ENCODE peak calls at places on chromosome 4, in seven cellular contexts. N, F, S, U, W, I and J are unnamed samples.

GRCh38 chr4:58050439-58050838 is 940.3 kb upstream of the IGFBP7 start:
- DNase-seq in N (no peak), F (no peak), S (no peak), U (no peak), W (no peak), I (no peak), J (no peak)

GRCh38 chr4:75637827-75638226 is 7.5 kb upstream of the CDKL2 start:
- DNase-seq in N (no peak), F (no peak), S (no peak), U (no peak), W (no peak), I (no peak), J (no peak)

GRCh38 chr4:75494563-75494962 is 19.6 kb downstream of the RCHY1 start:
- DNase-seq in N (no peak), F (peak), S (no peak), U (no peak), W (no peak), I (no peak), J (peak)

GRCh38 chr4:185115827-185116232 is 27.2 kb upstream of the SLC25A4 start:
- DNase-seq in N (peak), F (peak), S (peak), U (no peak), W (peak), I (no peak), J (no peak)

GRCh38 chr4:56655209-56655626 is 25.9 kb downstream of the HOPX start:
- DNase-seq in N (peak), F (no peak), S (peak), U (no peak), W (no peak), I (no peak), J (no peak)

GRCh38 chr4:183872531-183872930 is 32.6 kb upstream of the STOX2 start:
- DNase-seq in N (no peak), F (no peak), S (peak), U (no peak), W (no peak), I (no peak), J (no peak)

GRCh38 chr4:39732728-39733127 is 34.8 kb downstream of the UBE2K start:
- DNase-seq in N (no peak), F (peak), S (no peak), U (no peak), W (peak), I (no peak), J (peak)

GRCh38 chr4:16516796-16517413 is 290.6 kb upstream of the TAPT1 start:
- DNase-seq in N (no peak), F (peak), S (peak), U (no peak), W (no peak), I (no peak), J (peak)

GRCh38 chr4:148064451-148064850 is 332.6 kb downstream of the ARHGAP10 start:
- DNase-seq in N (no peak), F (no peak), S (no peak), U (no peak), W (no peak), I (no peak), J (no peak)

GRCh38 chr4:147453561-147454141 is 27.2 kb upstream of the EDNRA start:
- DNase-seq in N (no peak), F (peak), S (peak), U (no peak), W (no peak), I (no peak), J (no peak)

GRCh38 chr4:143773998-143774898 is 73.8 kb upstream of the FREM3 start:
- DNase-seq in N (no peak), F (peak), S (peak), U (peak), W (peak), I (peak), J (no peak)

GRCh38 chr4:128379860-128380259 is 92.2 kb upstream of the PGRMC2 start:
- DNase-seq in N (peak), F (peak), S (peak), U (peak), W (peak), I (peak), J (no peak)

GRCh38 chr4:73735231-73735630 is 5.1 kb upstream of the CXCL8 start:
- DNase-seq in N (no peak), F (no peak), S (no peak), U (no peak), W (no peak), I (no peak), J (no peak)

GRCh38 chr4:47690611-47691010 is 147.3 kb downstream of the CORIN start:
- DNase-seq in N (no peak), F (no peak), S (no peak), U (no peak), W (no peak), I (no peak), J (no peak)

GRCh38 chr4:140174535-140174934 is 20.6 kb upstream of the MAML3 start:
- DNase-seq in N (no peak), F (no peak), S (no peak), U (peak), W (no peak), I (no peak), J (no peak)

GRCh38 chr4:128521634-128522253 is 234.1 kb upstream of the PGRMC2 start:
- DNase-seq in N (no peak), F (peak), S (no peak), U (no peak), W (no peak), I (peak), J (no peak)

GRCh38 chr4:1036095-1036494 is 24.7 kb downstream of the FGFRL1 start:
- DNase-seq in N (no peak), F (no peak), S (no peak), U (no peak), W (no peak), I (no peak), J (no peak)

GRCh38 chr4:1032861-1033260 is 21.4 kb downstream of the FGFRL1 start:
- DNase-seq in N (no peak), F (no peak), S (no peak), U (no peak), W (no peak), I (no peak), J (no peak)

GRCh38 chr4:1031956-1032795 is 20.8 kb downstream of the FGFRL1 start:
- DNase-seq in N (no peak), F (no peak), S (no peak), U (no peak), W (no peak), I (peak), J (no peak)

GRCh38 chr4:1035510-1035909 is 24.1 kb downstream of the FGFRL1 start:
- DNase-seq in N (no peak), F (no peak), S (no peak), U (no peak), W (no peak), I (no peak), J (no peak)

DNA sequence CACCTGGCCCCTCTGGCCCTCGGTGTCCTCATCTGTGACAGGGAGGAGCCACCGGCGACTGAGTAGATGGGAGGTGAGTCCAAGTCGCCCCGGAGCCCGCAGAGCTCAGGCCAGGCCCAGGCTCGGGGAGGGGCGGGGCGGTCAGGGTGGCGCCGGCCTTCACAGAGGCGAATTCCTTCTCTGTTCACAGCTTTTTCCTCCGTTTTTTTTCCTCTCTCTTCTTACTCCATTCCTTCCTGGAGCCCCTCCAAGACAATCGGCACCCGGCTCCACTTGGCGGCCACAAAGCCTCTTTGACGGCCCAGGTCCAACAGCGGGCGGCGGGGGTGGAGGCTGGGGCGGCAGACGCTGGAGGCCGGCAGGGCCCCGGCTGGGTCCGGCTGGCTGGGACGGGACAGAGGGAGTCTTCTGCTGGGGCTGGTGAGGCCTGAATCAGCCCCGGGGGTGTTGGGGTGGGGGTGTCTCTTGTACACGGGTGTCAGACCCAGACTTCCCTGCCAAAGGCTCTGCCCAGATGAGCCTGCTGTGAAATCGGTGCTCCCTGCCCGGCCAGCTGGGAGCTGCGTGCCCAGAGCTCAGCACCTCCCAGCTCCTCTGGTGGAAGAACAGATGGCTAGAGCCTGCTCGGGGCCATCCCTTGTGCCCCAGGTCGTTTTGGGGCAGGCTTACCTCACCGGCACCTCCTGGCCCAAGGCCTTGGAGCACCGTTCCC is 22.6 kb downstream of the FGFRL1 start:
- DNase-seq in N (peak), F (no peak), S (no peak), U (no peak), W (no peak), I (no peak), J (no peak)
- H3K4me3 ChIP-seq in N (no peak), F (no peak), S (no peak), U (no peak), W (no peak), I (no peak), J (peak)

GRCh38 chr4:19748470-19748869 is 503.2 kb upstream of the SLIT2 start:
- DNase-seq in N (peak), F (peak), S (no peak), U (no peak), W (no peak), I (no peak), J (peak)
- H3K4me3 ChIP-seq in N (no peak), F (no peak), S (no peak), U (no peak), W (no peak), I (no peak), J (no peak)

GRCh38 chr4:17811078-17811603 is 362 bp downstream of the NCAPG start:
- DNase-seq in N (peak), F (peak), S (no peak), U (peak), W (peak), I (no peak), J (no peak)

GRCh38 chr4:17814140-17814539 is 3.4 kb downstream of the NCAPG start:
- DNase-seq in N (no peak), F (peak), S (no peak), U (no peak), W (no peak), I (no peak), J (no peak)

GRCh38 chr4:17812801-17813200 is 2.0 kb downstream of the NCAPG start:
- DNase-seq in N (no peak), F (no peak), S (no peak), U (no peak), W (no peak), I (no peak), J (no peak)

GRCh38 chr4:17810260-17811077 is at the start of the genes DCAF16 and NCAPG:
- DNase-seq in N (peak), F (peak), S (peak), U (peak), W (peak), I (peak), J (peak)

GRCh38 chr4:17812125-17812524 is 1.3 kb downstream of the NCAPG start:
- DNase-seq in N (no peak), F (no peak), S (no peak), U (no peak), W (no peak), I (no peak), J (no peak)
- H3K4me3 ChIP-seq in N (no peak), F (peak), S (peak), U (peak), W (peak), I (peak), J (peak)

GRCh38 chr4:17578482-17578891 is 1.5 kb downstream of the LAP3 start:
- DNase-seq in N (no peak), F (no peak), S (no peak), U (peak), W (no peak), I (no peak), J (no peak)
- H3K4me3 ChIP-seq in N (peak), F (no peak), S (peak), U (peak), W (peak), I (peak), J (peak)

DNA sequence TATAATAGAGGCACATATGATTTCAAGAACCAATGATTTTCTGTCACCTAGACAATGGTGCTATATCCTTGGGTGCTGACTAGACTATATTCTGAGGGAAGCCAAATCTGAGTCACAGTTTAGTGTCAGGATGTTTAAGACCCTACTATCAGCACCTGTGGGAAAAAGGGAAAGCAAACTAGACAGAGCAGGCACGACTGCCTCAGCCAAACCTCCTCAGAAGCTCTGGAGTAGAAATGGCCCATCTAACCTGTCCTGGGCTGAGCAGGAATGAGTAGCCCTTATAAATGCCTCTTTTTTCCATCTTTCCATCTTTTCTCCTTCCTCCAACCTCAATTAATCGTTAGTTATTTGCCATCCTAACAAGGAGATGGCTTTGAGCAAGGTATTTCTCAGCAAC is 80.4 kb upstream of the TECRL start:
- DNase-seq in N (no peak), F (no peak), S (no peak), U (no peak), W (no peak), I (no peak), J (no peak)
- H3K4me3 ChIP-seq in N (no peak), F (no peak), S (no peak), U (no peak), W (no peak), I (no peak), J (no peak)